ENCODE peak calls at places on chromosomes 2 and 18, in ten cellular contexts. B, D, C, P, X, I, Y, E, T and L are unnamed samples.

GRCh38 chr18:29145993-29146539 is 969.1 kb upstream of the CDH2 start:
- DNase-seq in B (no peak), D (no peak), C (no peak), P (no peak), X (no peak), I (no peak), Y (no peak), E (no peak), T (no peak), L (no peak)

GRCh38 chr2:240451108-240451611 is 15.7 kb downstream of the GPC1 start:
- DNase-seq in B (peak), D (no peak), C (peak), P (no peak), X (no peak), I (no peak), Y (no peak), E (no peak), T (no peak), L (no peak)

GRCh38 chr2:189830510-189830909 is 46.3 kb downstream of the PMS1 start:
- DNase-seq in B (no peak), D (no peak), C (no peak), P (no peak), X (no peak), I (no peak), Y (no peak), E (no peak), T (no peak), L (no peak)

GRCh38 chr2:20190862-20191713 is 33.8 kb downstream of the SDC1 start:
- DNase-seq in B (no peak), D (peak), C (no peak), P (no peak), X (no peak), I (no peak), Y (peak), E (no peak), T (no peak), L (peak)

GRCh38 chr2:96241901-96242611 is 23.7 kb downstream of the TMEM127 start:
- DNase-seq in B (peak), D (peak), C (no peak), P (no peak), X (peak), I (peak), Y (no peak), E (no peak), T (no peak), L (peak)

GRCh38 chr18:12726774-12727550 is 24.1 kb downstream of the PSMG2 start:
- DNase-seq in B (no peak), D (peak), C (peak), P (peak), X (peak), I (peak), Y (no peak), E (no peak), T (peak), L (peak)

GRCh38 chr2:65300134-65300771 is 72.6 kb downstream of the ACTR2 start:
- DNase-seq in B (peak), D (peak), C (peak), P (peak), X (peak), I (peak), Y (peak), E (peak), T (peak), L (peak)

GRCh38 chr2:38750793-38751042 is 443 bp downstream of the SRSF7 start:
- DNase-seq in B (peak), D (peak), C (peak), P (peak), X (no peak), I (peak), Y (peak), E (peak), T (peak), L (peak)

GRCh38 chr2:96961551-96961950 is 24.8 kb downstream of the FAM178B start:
- DNase-seq in B (no peak), D (no peak), C (no peak), P (no peak), X (no peak), I (no peak), Y (no peak), E (no peak), T (no peak), L (no peak)

GRCh38 chr2:127622561-127623387 is 23.2 kb upstream of the GPR17 start:
- DNase-seq in B (peak), D (peak), C (no peak), P (no peak), X (no peak), I (no peak), Y (no peak), E (no peak), T (peak), L (no peak)

DNA sequence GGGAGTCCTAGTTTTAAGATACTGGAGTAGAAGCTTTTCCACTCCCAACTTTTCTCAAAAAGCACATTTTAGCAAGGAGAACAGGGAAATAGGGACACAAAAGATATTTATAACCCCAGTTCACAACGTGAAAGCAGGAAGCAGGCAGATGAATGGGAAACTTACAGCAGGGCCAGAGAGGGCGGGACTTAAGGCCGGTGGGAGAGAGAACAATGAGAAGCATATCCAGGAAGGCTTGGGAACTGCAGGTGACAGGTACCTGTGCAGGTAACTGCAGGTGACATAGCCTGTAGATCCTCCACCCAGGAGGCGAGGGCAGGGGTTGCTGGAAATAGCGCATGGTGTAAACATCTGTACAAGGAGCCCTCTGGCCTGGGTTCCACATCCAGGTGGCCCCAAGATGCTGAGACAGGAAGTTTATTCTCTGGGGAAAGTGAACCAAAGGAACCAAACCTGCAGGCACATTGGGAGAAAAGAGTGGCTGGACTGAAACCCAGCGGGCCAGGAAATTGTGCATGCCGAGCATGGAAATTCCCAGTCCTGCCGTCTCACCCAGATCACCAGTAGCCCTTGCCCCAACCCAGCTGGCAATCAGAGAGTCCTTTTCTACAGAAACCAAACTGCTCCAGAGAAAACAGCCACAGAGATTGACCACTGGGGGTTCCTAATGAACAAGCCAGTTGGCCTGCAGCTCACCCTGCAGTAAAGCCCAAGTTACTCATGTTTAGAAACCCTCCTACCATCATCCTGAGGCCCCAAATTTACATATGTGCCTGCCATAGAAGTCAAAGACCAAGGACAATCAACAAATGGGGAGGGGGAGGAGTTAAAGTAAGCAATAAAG is 24.3 kb upstream of the COL6A3 start:
- DNase-seq in B (no peak), D (peak), C (no peak), P (no peak), X (no peak), I (no peak), Y (no peak), E (peak), T (no peak), L (peak)
- TF ChIP-seq CTCF in B (no peak), D (peak), C (no peak), P (no peak), X (no peak), I (no peak), Y (no peak), E (no peak), T (no peak), L (no peak)

GRCh38 chr2:232316382-232317190 is 62.0 kb upstream of the ALPP start:
- DNase-seq in B (no peak), D (no peak), C (peak), P (no peak), X (no peak), I (no peak), Y (no peak), E (no peak), T (no peak), L (no peak)
- TF ChIP-seq POLR2A in B (no peak), D (no peak), C (no peak), P (no peak), X (no peak), I (no peak), Y (no peak), E (no peak), T (no peak), L (no peak)

GRCh38 chr2:12883911-12884310 is 167.2 kb downstream of the TRIB2 start:
- DNase-seq in B (no peak), D (no peak), C (no peak), P (no peak), X (peak), I (no peak), Y (no peak), E (no peak), T (no peak), L (no peak)
- TF ChIP-seq CTCF in B (no peak), D (no peak), C (no peak), P (no peak), X (no peak), I (no peak), Y (no peak), E (no peak), T (no peak), L (no peak)

GRCh38 chr2:27093430-27094352 is 7.1 kb downstream of the KHK start:
- DNase-seq in B (no peak), D (no peak), C (no peak), P (no peak), X (no peak), I (no peak), Y (peak), E (no peak), T (no peak), L (no peak)

GRCh38 chr2:27094353-27094984 is 7.9 kb downstream of the KHK start:
- DNase-seq in B (no peak), D (no peak), C (no peak), P (no peak), X (no peak), I (no peak), Y (no peak), E (no peak), T (no peak), L (no peak)

GRCh38 chr2:27095427-27095744 is 8.8 kb downstream of the KHK start:
- DNase-seq in B (no peak), D (no peak), C (no peak), P (no peak), X (no peak), I (no peak), Y (no peak), E (no peak), T (no peak), L (no peak)

GRCh38 chr2:27091746-27092695 is 5.4 kb downstream of the KHK start:
- DNase-seq in B (no peak), D (no peak), C (no peak), P (no peak), X (no peak), I (no peak), Y (no peak), E (no peak), T (no peak), L (no peak)

GRCh38 chr2:27092696-27093429 is 6.3 kb downstream of the KHK start:
- DNase-seq in B (no peak), D (no peak), C (no peak), P (peak), X (no peak), I (no peak), Y (peak), E (no peak), T (no peak), L (no peak)
- TF ChIP-seq POLR2A in B (no peak), D (no peak), C (no peak), P (no peak), X (no peak), I (no peak), Y (peak), E (no peak), T (no peak), L (no peak)

GRCh38 chr2:167702227-167702626 is 545.2 kb downstream of the STK39 start:
- DNase-seq in B (no peak), D (no peak), C (no peak), P (no peak), X (no peak), I (no peak), Y (no peak), E (no peak), T (no peak), L (no peak)
- TF ChIP-seq CTCF in B (no peak), D (no peak), C (no peak), P (no peak), X (no peak), I (no peak), Y (no peak), E (no peak), T (no peak), L (no peak)

GRCh38 chr2:73776381-73776780 is 3.5 kb downstream of the DUSP11 start:
- DNase-seq in B (no peak), D (no peak), C (no peak), P (peak), X (no peak), I (no peak), Y (no peak), E (no peak), T (no peak), L (no peak)

GRCh38 chr2:73776869-73777519 is 2.9 kb downstream of the DUSP11 start:
- DNase-seq in B (no peak), D (no peak), C (no peak), P (no peak), X (peak), I (no peak), Y (no peak), E (no peak), T (no peak), L (no peak)

GRCh38 chr2:73780242-73780582 is 309 bp upstream of the DUSP11 start:
- DNase-seq in B (no peak), D (no peak), C (no peak), P (no peak), X (no peak), I (no peak), Y (no peak), E (no peak), T (no peak), L (no peak)

GRCh38 chr2:73779472-73780241 is at the start of gene DUSP11:
- DNase-seq in B (peak), D (peak), C (peak), P (peak), X (peak), I (peak), Y (peak), E (peak), T (peak), L (peak)
- TF ChIP-seq POLR2A in B (no peak), D (peak), C (peak), P (peak), X (peak), I (peak), Y (peak), E (peak), T (peak), L (no peak)

DNA sequence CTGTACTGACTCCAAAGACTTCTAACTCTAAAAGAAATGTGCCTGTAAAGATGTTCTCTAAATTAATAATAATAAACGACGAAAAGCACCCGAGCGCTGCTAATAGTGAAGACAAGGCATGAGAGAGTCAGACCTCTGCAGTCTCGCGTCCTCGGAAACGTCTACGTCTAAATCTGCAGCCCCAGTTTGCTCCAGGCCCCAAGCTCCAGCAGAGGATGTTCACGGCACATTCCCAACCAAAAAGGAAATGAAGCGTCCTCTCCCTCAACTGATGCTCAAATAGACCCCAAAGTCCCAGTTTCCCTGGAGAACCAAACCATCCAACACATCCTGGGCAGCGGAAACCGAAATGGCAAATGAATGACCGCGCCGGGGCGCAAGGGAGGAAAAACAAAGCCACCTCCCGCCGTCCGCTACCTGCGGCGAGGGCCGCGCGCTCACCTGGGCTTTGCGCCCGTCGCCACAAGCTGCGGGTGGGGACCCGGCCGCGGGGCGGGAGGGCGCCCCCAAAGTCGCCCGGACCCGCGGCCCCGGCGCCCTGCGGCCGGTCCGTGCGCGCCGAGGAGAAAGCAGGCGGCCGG is 47.1 kb upstream of the CCDC150 start:
- DNase-seq in B (peak), D (no peak), C (no peak), P (peak), X (peak), I (no peak), Y (peak), E (no peak), T (no peak), L (no peak)
- TF ChIP-seq CTCF in B (no peak), D (no peak), C (no peak), P (no peak), X (no peak), I (no peak), Y (peak), E (no peak), T (no peak), L (no peak)

GRCh38 chr18:62732631-62733030 is 17.3 kb downstream of the PHLPP1 start:
- DNase-seq in B (no peak), D (no peak), C (no peak), P (no peak), X (no peak), I (no peak), Y (no peak), E (no peak), T (no peak), L (no peak)

GRCh38 chr18:62728254-62728653 is 12.9 kb downstream of the PHLPP1 start:
- DNase-seq in B (no peak), D (no peak), C (no peak), P (no peak), X (no peak), I (no peak), Y (no peak), E (no peak), T (no peak), L (no peak)

GRCh38 chr18:62725896-62726295 is 10.6 kb downstream of the PHLPP1 start:
- DNase-seq in B (no peak), D (no peak), C (no peak), P (no peak), X (no peak), I (no peak), Y (no peak), E (no peak), T (no peak), L (no peak)

GRCh38 chr18:62730926-62731325 is 15.6 kb downstream of the PHLPP1 start:
- DNase-seq in B (no peak), D (no peak), C (no peak), P (no peak), X (no peak), I (peak), Y (no peak), E (no peak), T (no peak), L (no peak)

DNA sequence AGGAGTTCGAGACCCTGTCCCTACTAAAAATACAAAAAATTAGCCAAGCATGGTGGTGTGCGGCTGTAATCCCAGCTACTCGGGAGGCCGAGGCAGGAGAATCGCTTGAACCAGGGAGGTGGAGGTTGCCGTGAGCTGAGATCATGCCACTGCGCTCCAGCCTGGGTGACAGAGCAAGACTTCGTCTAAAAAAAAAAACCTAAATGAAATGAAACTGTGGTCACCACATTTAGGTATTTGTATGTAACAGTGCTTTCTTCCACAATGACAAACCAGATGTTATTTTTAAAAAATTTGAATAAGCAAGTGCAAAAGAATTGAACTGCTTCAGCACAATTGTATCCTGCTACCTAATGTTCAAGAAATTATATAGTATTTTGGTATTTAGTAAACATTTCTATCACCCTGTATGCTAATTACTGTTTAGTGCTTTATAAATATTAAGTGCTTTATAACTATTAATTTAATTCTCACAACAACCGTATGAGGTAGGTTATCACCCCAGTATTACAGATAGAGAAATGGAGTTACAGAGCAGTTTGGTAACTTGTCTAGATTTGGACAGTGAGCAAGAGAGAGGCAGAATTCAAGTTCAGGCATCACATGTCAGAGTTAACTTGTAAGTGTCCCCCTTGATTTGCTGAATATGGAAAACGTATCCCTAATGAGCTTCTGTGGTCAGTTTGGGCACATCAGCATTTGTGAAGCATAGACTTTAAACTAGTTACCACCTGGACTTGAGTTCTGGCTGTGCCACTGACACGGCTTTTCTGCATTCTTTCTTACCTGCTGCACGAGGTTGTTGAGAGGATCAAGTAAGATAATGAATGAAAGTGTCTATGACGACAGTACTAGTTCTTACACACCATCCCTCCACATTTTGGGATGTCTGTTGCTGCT is 14.4 kb downstream of the PHLPP1 start:
- DNase-seq in B (no peak), D (no peak), C (no peak), P (no peak), X (no peak), I (no peak), Y (no peak), E (no peak), T (no peak), L (no peak)
- TF ChIP-seq POLR2A in B (no peak), D (no peak), C (no peak), P (no peak), X (no peak), I (no peak), Y (no peak), E (no peak), T (no peak), L (no peak)

GRCh38 chr18:35818353-35818667 is 154.2 kb upstream of the RMP24 start:
- DNase-seq in B (no peak), D (no peak), C (no peak), P (no peak), X (no peak), I (no peak), Y (no peak), E (no peak), T (no peak), L (no peak)

GRCh38 chr18:35822431-35822830 is 150.0 kb upstream of the RMP24 start:
- DNase-seq in B (no peak), D (no peak), C (no peak), P (no peak), X (no peak), I (no peak), Y (no peak), E (no peak), T (no peak), L (no peak)

GRCh38 chr18:35811896-35812295 is 160.6 kb upstream of the RMP24 start:
- DNase-seq in B (no peak), D (no peak), C (no peak), P (no peak), X (no peak), I (no peak), Y (no peak), E (no peak), T (no peak), L (no peak)

GRCh38 chr18:35816003-35816402 is 156.5 kb upstream of the RMP24 start:
- DNase-seq in B (no peak), D (no peak), C (no peak), P (no peak), X (no peak), I (no peak), Y (no peak), E (no peak), T (no peak), L (no peak)

GRCh38 chr18:35817604-35818352 is 154.7 kb upstream of the RMP24 start:
- DNase-seq in B (peak), D (no peak), C (no peak), P (no peak), X (no peak), I (no peak), Y (no peak), E (no peak), T (no peak), L (no peak)
- TF ChIP-seq CTCF in B (no peak), D (no peak), C (no peak), P (no peak), X (no peak), I (no peak), Y (no peak), E (no peak), T (no peak), L (no peak)